ENCODE peak calls at places on chromosomes 12 and 14, in six cellular contexts. M, P, B, T, X and N are unnamed samples.

GRCh38 chr12:30839643-30840190 is 85.0 kb upstream of the CAPRIN2 start:
- DNase-seq in T (no peak), X (no peak), P (no peak), B (no peak), M (no peak), N (no peak)

GRCh38 chr12:124096109-124096508 is 123.1 kb downstream of the ZNF664 start:
- DNase-seq in M (no peak), X (no peak), T (no peak), B (no peak), P (no peak), N (no peak)

GRCh38 chr12:108181095-108181454 is 52.0 kb downstream of the WSCD2 start:
- DNase-seq in B (no peak), X (no peak), T (no peak), P (no peak), M (no peak), N (no peak)

GRCh38 chr14:55118761-55119160 is 10.3 kb upstream of the LGALS3 start:
- DNase-seq in P (no peak), M (no peak), B (no peak), X (no peak), T (no peak), N (no peak)

GRCh38 chr14:22520786-22521185 is 68.2 kb downstream of the DAD1 start:
- DNase-seq in P (no peak), B (no peak), M (no peak), T (no peak), X (no peak), N (no peak)

GRCh38 chr12:70305794-70306193 is 60.3 kb upstream of the KCNMB4 start:
- DNase-seq in B (no peak), X (no peak), P (no peak), M (no peak), T (no peak), N (no peak)

GRCh38 chr12:52837341-52837741 is 3.2 kb upstream of the KRT79 start:
- DNase-seq in P (peak), M (no peak), T (no peak), X (no peak), B (no peak), N (no peak)

GRCh38 chr12:26863515-26863914 is 30.5 kb upstream of the ITPR2 start:
- DNase-seq in M (no peak), X (no peak), T (no peak), B (no peak), P (no peak), N (no peak)

GRCh38 chr14:31420013-31420318 is 384 bp downstream of the HEATR5A start:
- DNase-seq in P (peak), B (peak), M (peak), X (peak), T (peak), N (peak)

GRCh38 chr14:79597561-79597960 is 613.7 kb downstream of the DIO2 start:
- DNase-seq in B (no peak), M (no peak), T (no peak), X (no peak), P (no peak), N (no peak)

GRCh38 chr12:51183349-51183748 is 10.4 kb upstream of the TFCP2 start:
- DNase-seq in M (no peak), P (no peak), X (no peak), T (no peak), B (no peak), N (no peak)

GRCh38 chr12:39798429-39798828 is 178.8 kb upstream of the ABCD2 start:
- DNase-seq in X (no peak), P (no peak), B (no peak), T (no peak), M (no peak), N (no peak)

GRCh38 chr12:26576266-26576665 is 256.7 kb downstream of the ITPR2 start:
- DNase-seq in T (no peak), M (no peak), X (no peak), B (no peak), P (no peak), N (no peak)

GRCh38 chr14:101065246-101065645 is 161.7 kb upstream of the RTL1 start:
- DNase-seq in T (no peak), P (no peak), X (no peak), B (no peak), M (no peak), N (no peak)

GRCh38 chr12:54000774-54001114 is 783 bp downstream of the HOXC9 start:
- DNase-seq in B (no peak), M (no peak), T (no peak), X (no peak), P (no peak), N (no peak)

GRCh38 chr14:93789366-93790130 is 1.3 kb upstream of the PRIMA1 start:
- DNase-seq in P (no peak), M (no peak), T (no peak), X (peak), B (peak), N (no peak)

GRCh38 chr14:57834961-57835360 is 30.9 kb downstream of the SLC35F4 start:
- DNase-seq in M (no peak), X (no peak), B (no peak), T (no peak), P (no peak), N (no peak)

GRCh38 chr12:100127766-100128508 is 14.7 kb downstream of the BLTP3B start:
- DNase-seq in X (no peak), P (no peak), T (no peak), M (peak), B (no peak), N (no peak)

GRCh38 chr14:66959437-66960050 is 229.7 kb upstream of the GARIN2 start:
- DNase-seq in M (no peak), T (no peak), B (no peak), P (no peak), X (no peak), N (no peak)

GRCh38 chr12:117090816-117091711 is 8.2 kb downstream of the TESC start:
- DNase-seq in P (peak), M (peak), T (no peak), X (no peak), B (no peak), N (no peak)

GRCh38 chr14:35661875-35662274 is 127.9 kb downstream of the INSM2 start:
- DNase-seq in T (no peak), P (no peak), X (no peak), B (no peak), M (peak), N (no peak)
- TF ChIP-seq POLR2AphosphoS5 in T (no peak), P (no peak), X (no peak), B (no peak), M (no peak), N (no peak)

GRCh38 chr12:89797436-89797835 is 88.8 kb upstream of the ATP2B1 start:
- DNase-seq in M (no peak), X (no peak), P (peak), B (no peak), T (no peak), N (no peak)

GRCh38 chr12:89801284-89801683 is 92.6 kb upstream of the ATP2B1 start:
- DNase-seq in T (no peak), P (no peak), X (no peak), B (no peak), M (no peak), N (no peak)

GRCh38 chr12:89799316-89799715 is 90.7 kb upstream of the ATP2B1 start:
- DNase-seq in T (no peak), X (no peak), M (no peak), B (no peak), P (peak), N (no peak)

GRCh38 chr12:89796798-89797382 is 88.3 kb upstream of the ATP2B1 start:
- DNase-seq in M (no peak), P (peak), B (no peak), T (no peak), X (no peak), N (no peak)

DNA sequence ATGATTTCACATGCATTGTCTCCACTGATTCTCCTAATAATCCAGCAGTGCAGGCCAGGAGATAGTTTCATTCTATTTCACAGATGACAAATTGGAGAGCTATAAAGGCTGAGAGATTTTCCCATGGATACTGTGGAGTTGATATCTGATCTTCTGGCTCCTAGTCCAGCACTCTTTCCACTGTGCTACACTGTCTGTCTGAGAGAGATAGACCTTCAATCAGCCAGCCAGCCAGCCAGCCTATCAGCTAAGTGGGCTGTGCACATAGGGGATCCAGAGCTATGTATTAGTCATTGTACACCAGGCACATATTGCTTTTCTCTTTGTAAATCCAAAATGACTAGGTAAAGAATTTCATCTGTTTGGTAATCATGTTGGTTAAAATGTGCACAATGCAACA is 91.8 kb upstream of the ATP2B1 start:
- DNase-seq in P (peak), X (no peak), M (no peak), B (peak), T (no peak), N (no peak)
- TF ChIP-seq TAF1 in P (no peak), X (no peak), M (no peak), B (no peak), T (no peak), N (no peak)

GRCh38 chr14:24314377-24315193 is 3.3 kb downstream of the LTB4R start:
- DNase-seq in T (no peak), X (no peak), M (no peak), B (no peak), P (no peak), N (no peak)
- TF ChIP-seq POLR2AphosphoS5 in T (no peak), X (no peak), M (no peak), B (no peak), P (no peak), N (no peak)

GRCh38 chr12:55072093-55072492 is 52.3 kb downstream of the NEUROD4 start:
- DNase-seq in T (no peak), X (peak), M (peak), P (peak), B (no peak), N (no peak)

GRCh38 chr12:55068416-55069010 is 48.7 kb downstream of the NEUROD4 start:
- DNase-seq in P (peak), X (no peak), B (peak), T (peak), M (peak), N (peak)

GRCh38 chr12:55073043-55074022 is 52.9 kb upstream of the OR9K2 start:
- DNase-seq in X (peak), T (no peak), P (peak), B (peak), M (peak), N (no peak)

GRCh38 chr12:55063291-55063690 is 43.5 kb downstream of the NEUROD4 start:
- DNase-seq in T (no peak), X (no peak), M (no peak), B (no peak), P (no peak), N (no peak)

GRCh38 chr12:55067701-55068100 is 47.9 kb downstream of the NEUROD4 start:
- DNase-seq in X (no peak), T (no peak), B (no peak), M (no peak), P (no peak), N (no peak)
- TF ChIP-seq TAF1 in X (peak), T (no peak), B (no peak), M (no peak), P (no peak), N (no peak)

GRCh38 chr14:77026166-77026929 is 2.2 kb downstream of the IRF2BPL start:
- DNase-seq in B (peak), T (no peak), P (no peak), M (no peak), X (peak), N (no peak)
- TF ChIP-seq POLR2AphosphoS5 in B (no peak), T (peak), P (no peak), M (no peak), X (no peak), N (no peak)

GRCh38 chr12:110111476-110112334 is 12.5 kb upstream of the IFT81 start:
- DNase-seq in X (no peak), M (peak), T (no peak), P (no peak), B (no peak), N (no peak)
- TF ChIP-seq TAF1 in X (no peak), M (peak), T (no peak), P (no peak), B (no peak), N (no peak)

GRCh38 chr12:11559941-11560340 is 89.5 kb upstream of the ETV6 start:
- DNase-seq in M (no peak), P (no peak), T (no peak), X (no peak), B (no peak), N (no peak)

GRCh38 chr12:11555195-11555594 is 94.3 kb upstream of the ETV6 start:
- DNase-seq in M (no peak), T (no peak), P (no peak), B (no peak), X (no peak), N (no peak)

GRCh38 chr12:11561416-11561815 is 88.1 kb upstream of the ETV6 start:
- DNase-seq in X (no peak), B (no peak), M (no peak), P (no peak), T (no peak), N (no peak)

GRCh38 chr12:11553871-11554533 is 95.5 kb upstream of the ETV6 start:
- DNase-seq in M (peak), B (peak), P (peak), T (peak), X (no peak), N (peak)

DNA sequence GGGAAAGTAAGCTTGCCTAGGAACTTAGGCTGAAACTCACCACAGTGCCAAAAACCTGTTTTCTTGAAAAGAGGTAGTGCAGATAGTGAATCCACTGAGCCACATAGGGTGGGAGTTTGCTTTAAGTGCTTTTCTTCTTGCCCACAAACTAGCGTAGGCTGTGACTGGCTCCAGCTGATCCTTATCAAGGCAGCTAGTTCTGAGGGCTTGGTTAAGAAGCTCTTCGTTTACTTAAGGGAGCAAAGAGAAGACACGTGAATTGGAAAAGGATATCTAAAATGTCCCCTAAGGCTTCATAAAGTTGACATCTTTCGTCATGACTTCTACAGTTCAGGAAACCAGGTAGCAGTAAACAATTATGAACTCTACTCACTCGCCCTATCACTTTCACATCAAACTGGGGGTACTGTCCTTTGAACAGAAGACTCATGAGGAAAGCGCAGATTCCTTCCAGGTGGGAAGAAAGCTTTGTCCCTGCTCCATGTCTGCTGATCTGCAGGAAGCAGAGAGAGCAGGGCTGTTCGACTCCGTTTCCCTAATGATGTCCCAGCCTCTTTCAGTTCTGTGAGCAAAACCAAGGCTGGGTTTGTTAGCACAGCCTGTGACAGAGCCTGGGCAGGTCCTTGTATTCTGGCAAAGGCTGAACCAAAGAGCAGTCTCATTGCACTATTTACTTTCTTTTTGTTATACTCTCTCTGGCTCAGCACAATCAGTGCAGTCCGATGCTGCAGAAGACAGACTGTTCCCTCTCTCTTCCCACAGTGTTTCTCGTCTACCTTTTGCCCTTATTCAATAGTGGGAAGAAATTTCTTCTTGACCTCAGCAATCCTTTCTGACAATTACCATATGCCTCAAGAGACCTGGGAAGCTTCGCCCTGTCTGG is 93.5 kb upstream of the ETV6 start:
- DNase-seq in P (peak), X (no peak), B (no peak), M (no peak), T (no peak), N (no peak)
- TF ChIP-seq POLR2AphosphoS5 in P (no peak), X (no peak), B (no peak), M (no peak), T (no peak), N (peak)

DNA sequence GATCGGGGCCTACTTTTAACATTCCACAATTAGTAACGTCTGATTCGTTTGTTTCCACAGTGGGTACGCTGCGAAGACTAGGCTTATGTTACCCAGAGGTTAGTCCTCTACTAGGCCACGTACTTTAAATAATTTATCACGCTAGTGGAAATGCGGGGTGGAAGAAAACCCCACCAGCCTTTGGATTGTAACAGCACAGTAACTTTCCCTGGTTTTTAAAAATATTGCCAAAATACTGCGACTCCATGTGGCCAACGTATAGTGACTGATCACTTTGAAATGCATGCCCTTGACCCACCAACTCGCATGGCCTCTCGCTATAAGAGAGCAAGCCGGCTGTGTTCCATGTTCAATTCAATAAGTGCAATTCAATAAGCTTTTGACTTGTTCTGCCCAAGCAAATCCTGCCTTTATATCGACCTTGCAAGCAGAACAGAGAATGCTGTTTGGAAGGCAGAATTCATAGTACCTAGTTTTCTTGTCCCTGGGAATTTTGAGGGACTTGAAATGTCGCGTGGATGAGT is 882 bp upstream of the GTF2A1 start:
- DNase-seq in M (no peak), P (peak), B (no peak), T (no peak), X (no peak), N (no peak)
- TF ChIP-seq TAF1 in M (no peak), P (no peak), B (no peak), T (no peak), X (no peak), N (no peak)

GRCh38 chr14:50452285-50452684 is 55.6 kb upstream of the CDKL1 start:
- DNase-seq in M (no peak), P (no peak), X (no peak), T (no peak), B (no peak), N (no peak)
- TF ChIP-seq POLR2AphosphoS5 in M (no peak), P (no peak), X (no peak), T (no peak), B (no peak), N (no peak)